ENCODE peak calls at places on chromosomes 6 and 20, in six cellular contexts. A is NCI-H2081; D is NCI-H1105; W is activated CD4-positive, CD25-positive, alpha-beta regulatory T cell; X is stomach; E is activated T-helper 1 cell treated with anti-CD3 and anti-CD28 coated beads, Interleukin-12 subunit alpha, Interleukin-12 subunit beta, Interleukin-2, Interleukin-4 antibody, amounts not matched to agents 30 ng/mL and 10 ng/mL and 1 ng/mL, durations not matched to agents 14 hours and 24 hours and 36 hours. V is an unnamed sample.

GRCh38 chr20:4041748-4042411 is 26.5 kb upstream of the RNF24 start:
- DNase-seq in X (peak), E (no peak), D (no peak), A (peak), W (no peak), V (no peak)

GRCh38 chr6:163641706-163642105 is 227.2 kb downstream of the QKI start:
- DNase-seq in W (no peak), X (no peak), A (no peak), D (no peak), E (no peak), V (no peak)

GRCh38 chr6:117317261-117317660 is 51.9 kb downstream of the VGLL2 start:
- DNase-seq in X (no peak), D (peak), E (no peak), W (no peak), A (peak), V (no peak)

GRCh38 chr6:131532476-131533108 is 40.4 kb upstream of the ARG1 start:
- DNase-seq in W (no peak), X (no peak), E (no peak), D (no peak), A (no peak), V (no peak)

GRCh38 chr6:16760536-16761468 is at the start of gene ATXN1:
- DNase-seq in X (peak), E (peak), W (peak), A (no peak), D (no peak), V (no peak)

GRCh38 chr6:166460473-166461437 is 78.0 kb upstream of the MPC1 start:
- DNase-seq in A (peak), D (no peak), E (no peak), W (no peak), X (no peak), V (no peak)

GRCh38 chr6:136249336-136249735 is 775 bp downstream of the MTFR2 start:
- DNase-seq in A (no peak), X (no peak), E (no peak), D (no peak), W (no peak), V (no peak)

GRCh38 chr6:1473598-1473997 is 84.2 kb downstream of the FOXF2 start:
- DNase-seq in A (no peak), D (no peak), X (no peak), W (no peak), E (no peak), V (no peak)

GRCh38 chr20:25049261-25050060 is 8.5 kb downstream of the ACSS1 start:
- DNase-seq in A (no peak), X (peak), D (no peak), E (no peak), W (no peak), V (no peak)

GRCh38 chr6:5979650-5980427 is 26.9 kb downstream of the NRN1 start:
- DNase-seq in A (no peak), D (no peak), E (no peak), X (no peak), W (no peak), V (no peak)

GRCh38 chr6:150152891-150153876 is 10.3 kb downstream of the PPP1R14C start:
- DNase-seq in X (no peak), E (no peak), W (no peak), D (no peak), A (no peak), V (peak)

GRCh38 chr6:156933201-156934053 is 156.2 kb downstream of the ARID1B start:
- DNase-seq in W (no peak), A (peak), D (peak), X (peak), E (no peak), V (no peak)

GRCh38 chr6:35449287-35449881 is 2.8 kb upstream of the FANCE start:
- DNase-seq in W (no peak), X (peak), A (peak), E (peak), D (peak), V (peak)

GRCh38 chr6:35343092-35343834 is 905 bp downstream of the PPARD start:
- DNase-seq in E (no peak), A (no peak), D (no peak), X (peak), W (no peak), V (no peak)

GRCh38 chr20:47429409-47429808 is 72.3 kb upstream of the NCOA3 start:
- DNase-seq in X (no peak), W (no peak), A (no peak), E (no peak), D (no peak), V (no peak)

GRCh38 chr6:86706449-86706848 is 230.9 kb upstream of the HTR1E start:
- DNase-seq in D (no peak), E (no peak), W (no peak), A (no peak), X (no peak), V (no peak)

GRCh38 chr6:37878150-37878710 is 58.7 kb downstream of the ZFAND3 start:
- DNase-seq in W (no peak), E (no peak), X (no peak), D (no peak), A (no peak), V (no peak)

GRCh38 chr6:1406306-1407058 is 17.1 kb downstream of the FOXF2 start:
- DNase-seq in W (no peak), A (no peak), D (no peak), E (no peak), X (peak), V (no peak)

GRCh38 chr6:162973141-162973872 is 245.5 kb downstream of the PACRG start:
- DNase-seq in A (no peak), E (no peak), W (no peak), D (no peak), X (no peak), V (no peak)

GRCh38 chr20:54086444-54087134 is 16.2 kb upstream of the BCAS1 start:
- DNase-seq in E (no peak), X (no peak), D (no peak), W (no peak), A (no peak), V (no peak)

GRCh38 chr6:116217069-116217468 is 36.8 kb downstream of the TSPYL4 start:
- DNase-seq in X (no peak), W (no peak), A (peak), E (no peak), D (no peak), V (no peak)

GRCh38 chr20:34390769-34391447 is 27.8 kb downstream of the ITCH start:
- DNase-seq in E (no peak), D (no peak), A (no peak), X (peak), W (no peak), V (no peak)

GRCh38 chr20:8489094-8489883 is 357.2 kb downstream of the PLCB1 start:
- DNase-seq in X (no peak), W (no peak), A (no peak), E (no peak), D (no peak), V (no peak)

GRCh38 chr20:62501801-62502495 is 26.2 kb upstream of the GATA5 start:
- DNase-seq in E (peak), W (no peak), D (no peak), X (no peak), A (no peak), V (no peak)

GRCh38 chr20:50895111-50895830 is 36.0 kb downstream of the ADNP start:
- DNase-seq in D (no peak), E (no peak), X (no peak), A (no peak), W (no peak), V (no peak)

GRCh38 chr20:39795401-39796272 is 833.5 kb downstream of the DHX35 start:
- DNase-seq in D (no peak), W (no peak), A (no peak), E (no peak), X (no peak), V (no peak)

V was measured in KG1.